ENCODE peak calls at places on chromosomes 13 and 19, in ten cellular contexts. O is endothelial cell of umbilical vein, D is esophagus squamous epithelium, S is adrenal gland, C is uterus, L is body of pancreas, G is right lobe of liver, I is stomach, B is heart left ventricle, F is ovary. V is an unnamed sample.

GRCh38 chr13:95338905-95339304 is 37.7 kb upstream of the ABCC4 start:
- DNase-seq in S (no peak), O (no peak), C (no peak), B (no peak), L (no peak), G (no peak), I (no peak), F (no peak), D (no peak), V (no peak)

GRCh38 chr13:110499621-110500281 is 61.8 kb downstream of the RAB20 start:
- DNase-seq in D (no peak), O (no peak), C (no peak), I (no peak), S (no peak), B (no peak), G (no peak), L (no peak), F (no peak), V (no peak)

GRCh38 chr13:113536461-113537110 is 46.1 kb upstream of the DCUN1D2 start:
- DNase-seq in B (no peak), S (no peak), C (no peak), F (no peak), O (no peak), D (no peak), G (no peak), I (no peak), L (no peak), V (peak; percentile 60)

GRCh38 chr19:21970466-21970865 is 40.3 kb downstream of the ZNF208 start:
- DNase-seq in G (no peak), S (no peak), F (no peak), D (no peak), C (no peak), L (no peak), I (no peak), O (no peak), B (no peak), V (no peak)

GRCh38 chr13:52061587-52061986 is 37.1 kb downstream of the UTP14C start:
- DNase-seq in S (no peak), C (no peak), O (peak; percentile 68), F (no peak), G (no peak), L (no peak), I (no peak), D (no peak), B (no peak), V (no peak)

GRCh38 chr13:106382569-106382968 is 152.9 kb downstream of the EFNB2 start:
- DNase-seq in D (no peak), F (no peak), B (no peak), S (no peak), G (no peak), L (no peak), I (no peak), O (no peak), C (no peak), V (no peak)

GRCh38 chr13:24127116-24127631 is 33.3 kb upstream of the SPATA13 start:
- DNase-seq in D (no peak), L (no peak), B (no peak), S (no peak), G (peak; percentile 46), F (no peak), O (no peak), I (peak; percentile 48), C (no peak), V (no peak)

GRCh38 chr19:45569619-45570421 is 14.8 kb downstream of the OPA3 start:
- DNase-seq in G (peak; percentile 76), D (no peak), L (peak; percentile 67), B (peak; percentile 65), I (peak; percentile 76), O (peak; percentile 41), C (no peak), F (no peak), S (peak; percentile 84), V (peak; percentile 89)

GRCh38 chr13:106471957-106472543 is 63.4 kb downstream of the EFNB2 start:
- DNase-seq in F (peak; percentile 32), I (peak; percentile 68), G (no peak), S (peak; percentile 52), D (no peak), O (peak; percentile 77), B (no peak), C (peak; percentile 43), L (no peak), V (no peak)

GRCh38 chr13:113495494-113496251 is 5.2 kb upstream of the DCUN1D2 start:
- DNase-seq in G (no peak), B (no peak), S (no peak), D (no peak), C (no peak), L (peak; percentile 55), I (no peak), O (peak; percentile 24), F (no peak), V (no peak)

GRCh38 chr13:98506343-98507059 is 70.4 kb downstream of the STK24 start:
- DNase-seq in C (no peak), I (no peak), B (no peak), S (peak; percentile 19), F (no peak), L (no peak), D (no peak), G (peak; percentile 63), O (no peak), V (no peak)

GRCh38 chr13:42561752-42562467 is 12.0 kb upstream of the TNFSF11 start:
- DNase-seq in O (no peak), I (no peak), C (no peak), L (no peak), B (no peak), S (no peak), G (no peak), F (no peak), D (no peak), V (no peak)

GRCh38 chr13:25217023-25217909 is 45.2 kb upstream of the AMER2 start:
- DNase-seq in L (no peak), D (no peak), O (no peak), B (no peak), G (no peak), F (no peak), I (no peak), S (no peak), C (no peak), V (no peak)

DNA sequence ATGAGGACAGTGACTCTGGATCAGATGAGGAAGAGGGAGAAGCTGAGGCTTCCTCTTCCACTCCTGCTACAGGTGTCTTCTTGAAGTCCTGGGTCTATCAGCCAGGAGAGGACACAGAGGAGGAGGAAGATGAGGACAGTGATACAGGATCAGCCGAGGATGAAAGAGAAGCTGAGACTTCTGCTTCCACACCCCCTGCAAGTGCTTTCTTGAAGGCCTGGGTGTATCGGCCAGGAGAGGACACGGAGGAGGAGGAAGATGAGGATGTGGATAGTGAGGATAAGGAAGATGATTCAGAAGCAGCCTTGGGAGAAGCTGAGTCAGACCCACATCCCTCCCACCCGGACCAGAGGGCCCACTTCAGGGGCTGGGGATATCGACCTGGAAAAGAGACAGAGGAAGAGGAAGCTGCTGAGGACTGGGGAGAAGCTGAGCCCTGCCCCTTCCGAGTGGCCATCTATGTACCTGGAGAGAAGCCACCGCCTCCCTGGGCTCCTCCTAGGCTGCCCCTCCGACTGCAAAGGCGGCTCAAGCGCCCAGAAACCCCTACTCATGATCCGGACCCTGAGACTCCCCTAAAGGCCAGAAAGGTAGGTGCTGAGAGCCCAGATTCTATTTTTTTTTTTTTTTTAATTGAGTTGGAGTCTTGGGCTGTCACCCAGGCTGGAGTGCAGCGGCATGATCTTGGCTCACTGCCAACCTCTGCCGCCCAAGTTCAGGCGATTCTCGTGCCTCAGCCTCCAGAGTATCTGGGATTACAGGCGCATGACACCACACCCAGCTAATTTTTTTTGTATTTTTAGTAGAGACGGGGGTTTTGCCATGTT is 2.3 kb downstream of the PPP1R15A start:
- DNase-seq in S (peak; percentile 61), L (peak; percentile 43), O (peak; percentile 69), B (peak; percentile 52), D (no peak), G (peak; percentile 42), C (peak; percentile 49), I (peak; percentile 61), F (peak; percentile 50), V (no peak)
- TF ChIP-seq POLR2A in S (no peak), L (no peak), O (peak; percentile 56), B (no peak), D (no peak), G (no peak), C (no peak), I (no peak), F (no peak), V (no peak)

GRCh38 chr19:5131866-5132561 is 163.1 kb downstream of the KDM4B start:
- DNase-seq in I (no peak), O (no peak), D (no peak), B (no peak), F (no peak), G (no peak), S (no peak), L (no peak), C (no peak), V (peak; percentile 89)
- TF ChIP-seq POLR2A in I (no peak), O (no peak), D (no peak), B (no peak), F (no peak), G (no peak), S (no peak), L (no peak), C (no peak), V (no peak)

DNA sequence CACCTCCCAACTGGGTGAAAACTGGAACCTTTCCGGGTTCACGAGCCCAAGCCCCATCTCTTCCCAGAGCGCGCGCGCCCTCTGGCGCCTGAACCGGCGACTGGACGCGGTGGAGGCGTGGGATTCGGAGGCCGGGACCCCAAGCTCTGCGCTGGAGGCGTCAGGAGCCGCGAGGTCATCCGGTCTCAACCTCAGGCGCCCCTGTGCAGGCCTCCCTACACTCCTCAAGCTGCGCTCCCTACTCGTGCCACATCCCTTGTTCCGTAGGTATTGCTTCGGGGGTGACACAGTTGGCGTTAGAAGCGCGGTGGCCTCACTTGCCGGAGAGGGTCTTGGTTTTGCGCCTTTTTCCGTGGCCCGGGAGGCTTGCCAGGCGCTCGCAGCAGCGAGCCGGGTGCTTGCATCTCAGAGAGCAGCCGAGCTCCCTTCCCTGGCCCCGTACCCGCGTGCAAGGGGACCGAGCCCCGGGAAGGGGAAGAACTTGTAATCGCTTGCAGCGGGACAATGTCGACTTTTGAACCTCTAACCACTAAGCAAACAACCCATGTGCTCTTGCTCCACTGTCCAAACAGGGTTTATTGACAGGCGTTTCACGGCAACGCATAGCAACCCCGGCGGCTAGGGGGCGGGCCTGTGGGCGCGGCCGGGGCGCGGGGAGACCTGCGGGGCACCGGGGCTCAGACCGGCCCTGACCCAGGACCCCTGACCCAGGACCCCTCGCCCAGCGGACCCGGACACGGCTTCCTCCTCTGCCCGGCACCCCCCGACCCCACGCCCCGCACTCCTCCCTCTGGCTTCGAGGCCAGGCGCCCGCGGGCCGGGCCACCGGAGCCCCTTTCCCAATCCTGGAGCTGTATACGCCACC is 8.5 kb downstream of the CDX2 start:
- DNase-seq in O (no peak), C (no peak), B (no peak), S (no peak), G (peak; percentile 82), I (peak; percentile 81), L (peak; percentile 89), D (no peak), F (no peak), V (peak; percentile 76)
- TF ChIP-seq POLR2A in O (no peak), C (no peak), B (no peak), S (no peak), G (peak; percentile 52), I (no peak), L (peak; percentile 74), D (no peak), F (no peak), V (no peak)

DNA sequence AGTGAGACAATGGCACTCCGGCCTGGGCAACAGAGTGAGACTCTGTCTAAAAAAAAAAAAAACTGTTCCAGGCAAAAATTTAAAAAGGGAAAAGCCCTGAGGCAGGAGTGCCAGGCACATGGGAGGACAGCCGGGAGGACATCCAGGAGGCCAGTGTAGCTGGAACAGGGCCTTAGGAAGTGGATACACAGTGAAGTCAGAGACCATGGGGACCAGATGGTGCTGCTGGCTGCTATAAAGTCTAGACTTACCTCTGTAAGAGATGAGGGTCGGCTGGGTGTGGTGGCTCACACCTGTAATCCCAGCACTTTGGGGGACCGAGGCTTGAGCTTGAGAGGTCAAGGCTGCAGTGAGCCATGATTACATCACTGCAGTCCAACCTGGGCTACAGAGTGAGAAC is 15.0 kb downstream of the HAS1 start:
- DNase-seq in F (no peak), B (no peak), D (no peak), S (peak; percentile 39), L (no peak), G (no peak), I (no peak), O (no peak), C (no peak), V (no peak)
- TF ChIP-seq POLR2A in F (no peak), B (no peak), D (no peak), S (no peak), L (no peak), G (no peak), I (no peak), O (no peak), C (no peak), V (no peak)

V was measured in spleen.